ENCODE peak calls at places on chromosome 19, in four cellular contexts. Y, B, N and O are unnamed samples.

GRCh38 chr19:46766569-46767317 is 20.5 kb upstream of the STRN4 start:
- DNase-seq in Y (peak), B (peak), N (no peak), O (peak)

GRCh38 chr19:16226184-16226591 is 28.5 kb downstream of the AP1M1 start:
- DNase-seq in Y (no peak), B (no peak), N (no peak), O (no peak)

GRCh38 chr19:34482380-34483250 is 1.1 kb downstream of the WTIP start:
- DNase-seq in Y (peak), B (no peak), N (no peak), O (no peak)

GRCh38 chr19:11299946-11300810 is 4.2 kb downstream of the TSPAN16 start:
- DNase-seq in Y (no peak), B (peak), N (no peak), O (no peak)

GRCh38 chr19:18294467-18294864 is 13.0 kb upstream of the JUND start:
- DNase-seq in Y (peak), B (peak), N (no peak), O (no peak)

GRCh38 chr19:13060233-13060963 is 42.3 kb downstream of the LYL1 start:
- DNase-seq in Y (no peak), B (peak), N (no peak), O (peak)

GRCh38 chr19:5093297-5093858 is 124.5 kb downstream of the KDM4B start:
- DNase-seq in Y (no peak), B (peak), N (no peak), O (no peak)

GRCh38 chr19:29714953-29715694 is at the start of gene C19orf12:
- DNase-seq in Y (peak), B (peak), N (no peak), O (peak)

GRCh38 chr19:39303373-39304184 is 7.4 kb downstream of the IFNL1 start:
- DNase-seq in Y (peak), B (no peak), N (no peak), O (peak)

GRCh38 chr19:42563352-42564210 is 31.1 kb downstream of the CEACAM8 start:
- DNase-seq in Y (peak), B (peak), N (no peak), O (peak)

GRCh38 chr19:10237702-10238101 is 6.6 kb upstream of the S1PR2 start:
- DNase-seq in Y (no peak), B (no peak), N (no peak), O (no peak)

GRCh38 chr19:39411006-39411831 is 1.2 kb upstream of the PLEKHG2 start:
- DNase-seq in Y (no peak), B (no peak), N (no peak), O (peak)

GRCh38 chr19:28292822-28293500 is 920.0 kb downstream of the UQCRFS1 start:
- DNase-seq in Y (peak), B (no peak), N (no peak), O (no peak)
- TF ChIP-seq TCF7 in Y (no peak), B (no peak), N (no peak), O (no peak)

DNA sequence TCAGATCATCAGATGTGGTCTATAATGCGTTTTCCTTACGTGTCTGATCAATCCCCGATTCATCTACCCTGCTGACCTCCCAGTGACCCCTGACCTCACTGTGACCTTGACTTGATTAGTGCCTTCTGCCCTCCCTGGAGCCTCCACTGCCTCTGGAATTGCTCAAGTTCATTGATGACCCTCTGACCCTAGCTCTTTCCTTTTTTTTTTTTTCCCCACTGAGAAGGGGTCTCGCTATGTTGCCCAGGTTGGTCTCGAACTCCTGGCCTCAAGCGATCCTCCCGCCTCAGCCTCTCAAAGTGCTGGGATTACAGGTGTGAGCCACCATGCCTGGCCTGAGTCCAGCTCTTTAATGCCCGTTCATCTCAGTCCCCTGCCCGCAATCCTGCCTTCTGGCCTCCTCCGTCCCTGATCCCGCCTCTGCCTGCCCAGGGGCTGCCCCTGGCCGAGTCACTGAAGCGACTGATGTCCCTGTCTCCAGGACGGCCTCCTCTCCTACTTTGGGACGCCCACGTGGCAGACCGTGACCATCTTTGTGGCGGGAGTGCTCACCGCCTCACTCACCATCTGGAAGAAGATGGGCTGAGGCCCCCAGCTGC is 4.0 kb upstream of the FTL start:
- DNase-seq in Y (no peak), B (no peak), N (no peak), O (peak)
- TF ChIP-seq TCF7 in Y (no peak), B (no peak), N (no peak), O (no peak)

GRCh38 chr19:44948763-44949374 is 3.0 kb downstream of the APOC2 start:
- DNase-seq in Y (no peak), B (no peak), N (no peak), O (no peak)
- TF ChIP-seq TCF7 in Y (no peak), B (no peak), N (no peak), O (no peak)

GRCh38 chr19:1066251-1066747 is 668 bp upstream of the ARHGAP45 start:
- DNase-seq in Y (no peak), B (no peak), N (no peak), O (peak)

GRCh38 chr19:1064661-1065605 is 2.0 kb upstream of the ARHGAP45 start:
- DNase-seq in Y (peak), B (no peak), N (no peak), O (no peak)

GRCh38 chr19:1066748-1067340 is at the start of gene ARHGAP45:
- DNase-seq in Y (peak), B (peak), N (no peak), O (no peak)

GRCh38 chr19:1063909-1064660 is 2.9 kb upstream of the ARHGAP45 start:
- DNase-seq in Y (peak), B (peak), N (no peak), O (no peak)

DNA sequence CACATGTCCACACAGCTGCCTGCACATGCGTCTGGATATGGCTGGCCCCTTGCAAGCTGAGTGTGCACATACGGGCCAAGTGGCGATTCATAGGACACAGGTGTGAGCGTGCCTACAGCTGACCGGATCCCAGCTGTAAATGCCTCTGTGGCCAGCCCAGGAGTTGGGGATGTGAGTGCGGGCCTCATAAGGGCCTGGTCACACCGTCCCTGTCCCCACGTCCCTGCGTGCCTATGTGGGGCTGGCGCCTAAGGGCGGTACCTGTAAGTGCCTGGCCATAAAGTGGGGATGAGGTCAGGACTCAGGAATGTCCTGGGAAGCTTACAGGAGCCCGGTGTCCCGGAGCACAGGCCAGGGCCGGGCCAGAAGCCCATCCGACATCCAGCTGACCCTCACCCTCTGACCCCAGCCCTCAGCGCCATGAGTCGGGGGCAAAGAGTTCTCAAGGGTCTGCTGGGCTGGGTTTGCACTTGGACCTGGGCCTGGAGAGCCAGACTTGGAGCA is 1.3 kb upstream of the ARHGAP45 start:
- DNase-seq in Y (no peak), B (no peak), N (no peak), O (no peak)
- TF ChIP-seq TCF7 in Y (no peak), B (no peak), N (no peak), O (no peak)

DNA sequence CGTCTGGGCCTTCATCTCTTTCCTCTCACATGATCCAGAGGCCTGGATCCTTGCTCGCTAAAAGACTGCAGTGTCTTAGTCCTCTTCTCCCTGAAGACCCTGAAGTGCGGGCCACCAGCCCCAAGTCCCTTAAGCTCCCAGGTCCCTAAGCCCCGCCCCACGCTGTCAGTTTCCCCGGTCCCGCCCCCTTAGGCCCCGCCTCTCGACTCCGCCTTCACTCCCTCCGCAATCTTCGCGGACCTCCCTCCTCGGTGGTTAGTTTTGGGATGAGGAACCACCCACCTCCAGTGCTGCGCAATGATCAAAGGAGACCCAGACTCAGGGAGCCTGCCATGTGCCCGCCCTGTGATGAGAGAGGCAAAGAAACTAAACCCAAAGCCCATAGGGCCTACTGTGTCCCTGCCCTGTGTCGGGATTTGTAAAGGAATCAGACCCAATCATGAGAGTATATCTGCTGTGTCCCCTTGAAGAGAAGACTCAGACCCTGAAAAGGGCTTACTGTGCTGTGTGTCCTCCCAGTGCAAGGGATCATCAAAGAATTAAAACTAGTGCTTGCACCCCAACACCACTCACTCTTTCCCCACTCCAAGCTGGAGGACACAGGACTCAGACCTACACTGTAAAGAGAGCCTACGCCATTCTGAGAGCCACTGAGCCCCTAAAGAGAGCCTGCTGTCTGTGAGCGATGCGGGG is 3.0 kb upstream of the COX6B1 start:
- DNase-seq in Y (peak), B (peak), N (no peak), O (peak)
- TF ChIP-seq TCF7 in Y (no peak), B (peak), N (no peak), O (no peak)

GRCh38 chr19:8110931-8111330 is 38.5 kb downstream of the FBN3 start:
- DNase-seq in Y (no peak), B (no peak), N (no peak), O (no peak)

GRCh38 chr19:8107301-8107903 is 42.0 kb downstream of the FBN3 start:
- DNase-seq in Y (no peak), B (no peak), N (no peak), O (no peak)

GRCh38 chr19:8109455-8109854 is 39.9 kb downstream of the FBN3 start:
- DNase-seq in Y (no peak), B (peak), N (no peak), O (no peak)

GRCh38 chr19:8109890-8110662 is 39.3 kb downstream of the FBN3 start:
- DNase-seq in Y (no peak), B (no peak), N (no peak), O (no peak)

GRCh38 chr19:8108560-8109445 is 40.6 kb downstream of the FBN3 start:
- DNase-seq in Y (no peak), B (peak), N (no peak), O (no peak)
- TF ChIP-seq TCF7 in Y (no peak), B (no peak), N (no peak), O (no peak)

GRCh38 chr19:55598719-55599467 is 424 bp downstream of the FIZ1 start:
- DNase-seq in Y (peak), B (peak), N (peak), O (peak)

GRCh38 chr19:55602104-55603001 is 2.3 kb downstream of the ZNF524 start:
- DNase-seq in Y (no peak), B (no peak), N (no peak), O (no peak)

GRCh38 chr19:55599468-55600335 is at the start of the genes FIZ1 and ZNF524:
- DNase-seq in Y (peak), B (peak), N (peak), O (peak)

GRCh38 chr19:55601127-55601526 is 1.0 kb downstream of the ZNF524 start:
- DNase-seq in Y (no peak), B (no peak), N (no peak), O (no peak)

GRCh38 chr19:55600336-55601028 is 394 bp downstream of the ZNF524 start:
- DNase-seq in Y (peak), B (peak), N (no peak), O (no peak)
- TF ChIP-seq TCF7 in Y (no peak), B (no peak), N (no peak), O (no peak)

DNA sequence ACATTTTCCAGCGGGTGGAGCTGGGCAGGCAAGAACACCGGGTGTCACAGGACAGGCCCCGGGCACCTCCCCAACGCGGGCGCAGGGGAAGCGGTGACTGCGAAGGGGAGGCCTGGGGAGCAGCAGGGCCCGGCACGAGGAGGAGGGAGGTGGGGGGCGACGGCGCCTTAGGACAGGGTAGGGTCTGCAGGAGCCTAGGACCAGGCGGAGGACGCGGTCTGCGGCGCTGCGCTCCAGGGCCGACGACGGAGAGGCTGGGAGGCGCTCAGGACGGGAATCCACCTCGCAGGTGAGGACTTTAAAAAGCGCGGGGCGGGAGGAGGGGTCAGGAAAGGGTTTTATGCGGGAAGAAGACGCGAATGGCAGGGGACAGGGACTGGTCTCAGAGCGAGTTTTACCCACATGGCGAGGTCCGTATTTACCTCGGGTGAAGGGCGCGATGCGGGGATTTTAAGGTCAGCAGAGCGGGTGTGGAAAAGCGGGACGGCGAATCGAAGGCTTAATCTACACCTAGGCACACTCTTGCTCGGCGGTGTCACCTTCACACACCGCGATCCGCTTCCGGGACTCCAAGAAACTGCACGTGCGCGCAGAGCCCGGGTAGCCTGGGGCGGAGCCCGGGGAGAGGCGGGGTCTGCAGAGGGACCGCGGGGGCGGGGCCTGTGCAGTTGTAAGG is 13.5 kb downstream of the ERVV-2 start:
- DNase-seq in Y (peak), B (no peak), N (no peak), O (no peak)
- TF ChIP-seq TCF7 in Y (no peak), B (no peak), N (no peak), O (no peak)

GRCh38 chr19:23273594-23274412 is 23.6 kb upstream of the ZNF724 start:
- DNase-seq in Y (peak), B (peak), N (peak), O (peak)

GRCh38 chr19:23273022-23273593 is 22.9 kb upstream of the ZNF724 start:
- DNase-seq in Y (no peak), B (no peak), N (no peak), O (no peak)
- TF ChIP-seq TCF7 in Y (no peak), B (no peak), N (no peak), O (no peak)

DNA sequence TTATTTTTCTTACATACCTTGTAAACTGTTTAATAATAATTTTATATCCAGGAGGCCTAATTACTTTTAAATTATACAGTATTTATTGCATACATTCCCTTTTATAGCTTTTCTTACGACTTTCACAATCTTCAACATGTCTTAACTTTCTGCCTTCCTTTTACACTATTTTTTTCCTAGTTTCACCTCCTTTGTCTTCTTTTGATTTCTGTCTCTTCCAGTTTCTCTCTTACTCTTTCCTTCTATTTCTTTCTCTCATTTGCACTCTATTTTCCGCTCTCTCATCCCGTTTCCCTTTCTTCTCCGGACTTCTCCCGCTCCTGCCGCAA is 11.5 kb downstream of the ZNF552 start:
- DNase-seq in Y (no peak), B (no peak), N (no peak), O (no peak)
- TF ChIP-seq TCF7 in Y (no peak), B (no peak), N (no peak), O (no peak)